ENCODE peak calls at places on chromosomes 3 and 15, in five cellular contexts. One of them, this sample, is unnamed.

GRCh38 chr3:155745795-155746550 is 1.1 kb upstream of the PLCH1 start:
- DNase-seq in mucosa of descending colon: peak
- DNase-seq in foreskin fibroblast: peak
- DNase-seq in adrenal gland: peak
- DNase-seq in lower lobe of right lung: peak
- DNase-seq in this sample: no peak

GRCh38 chr3:122357828-122358617 is 25.0 kb downstream of the MIX23 start:
- DNase-seq in mucosa of descending colon: no peak
- DNase-seq in foreskin fibroblast: no peak
- DNase-seq in adrenal gland: no peak
- DNase-seq in lower lobe of right lung: no peak
- DNase-seq in this sample: no peak

GRCh38 chr3:29695201-29695904 is 414.5 kb downstream of the RBMS3 start:
- DNase-seq in mucosa of descending colon: no peak
- DNase-seq in foreskin fibroblast: peak
- DNase-seq in adrenal gland: no peak
- DNase-seq in lower lobe of right lung: no peak
- DNase-seq in this sample: no peak

GRCh38 chr15:43249699-43250203 is 17.0 kb downstream of the TGM5 start:
- DNase-seq in mucosa of descending colon: no peak
- DNase-seq in foreskin fibroblast: peak
- DNase-seq in adrenal gland: no peak
- DNase-seq in lower lobe of right lung: no peak
- DNase-seq in this sample: no peak

GRCh38 chr3:63364495-63364894 is 86.4 kb downstream of the SYNPR start:
- DNase-seq in mucosa of descending colon: peak
- DNase-seq in foreskin fibroblast: peak
- DNase-seq in adrenal gland: no peak
- DNase-seq in lower lobe of right lung: no peak
- DNase-seq in this sample: no peak

GRCh38 chr3:40765884-40766283 is 241.1 kb downstream of the ZNF621 start:
- DNase-seq in mucosa of descending colon: no peak
- DNase-seq in foreskin fibroblast: no peak
- DNase-seq in adrenal gland: no peak
- DNase-seq in lower lobe of right lung: no peak
- DNase-seq in this sample: no peak

GRCh38 chr15:56205061-56205876 is 38.4 kb downstream of the RFX7 start:
- DNase-seq in mucosa of descending colon: no peak
- DNase-seq in foreskin fibroblast: peak
- DNase-seq in adrenal gland: no peak
- DNase-seq in lower lobe of right lung: no peak
- DNase-seq in this sample: no peak

GRCh38 chr3:105369501-105370371 is 3.0 kb downstream of the ALCAM start:
- DNase-seq in mucosa of descending colon: peak
- DNase-seq in foreskin fibroblast: peak
- DNase-seq in adrenal gland: peak
- DNase-seq in lower lobe of right lung: peak
- DNase-seq in this sample: peak

GRCh38 chr3:185216587-185216918 is 37.3 kb downstream of the EHHADH start:
- DNase-seq in mucosa of descending colon: no peak
- DNase-seq in foreskin fibroblast: peak
- DNase-seq in adrenal gland: peak
- DNase-seq in lower lobe of right lung: no peak
- DNase-seq in this sample: no peak

GRCh38 chr3:185221203-185221602 is 32.6 kb downstream of the EHHADH start:
- DNase-seq in mucosa of descending colon: no peak
- DNase-seq in foreskin fibroblast: no peak
- DNase-seq in adrenal gland: no peak
- DNase-seq in lower lobe of right lung: no peak
- DNase-seq in this sample: no peak

GRCh38 chr3:185210621-185211157 is 43.2 kb downstream of the EHHADH start:
- DNase-seq in mucosa of descending colon: no peak
- DNase-seq in foreskin fibroblast: no peak
- DNase-seq in adrenal gland: no peak
- DNase-seq in lower lobe of right lung: no peak
- DNase-seq in this sample: no peak

DNA sequence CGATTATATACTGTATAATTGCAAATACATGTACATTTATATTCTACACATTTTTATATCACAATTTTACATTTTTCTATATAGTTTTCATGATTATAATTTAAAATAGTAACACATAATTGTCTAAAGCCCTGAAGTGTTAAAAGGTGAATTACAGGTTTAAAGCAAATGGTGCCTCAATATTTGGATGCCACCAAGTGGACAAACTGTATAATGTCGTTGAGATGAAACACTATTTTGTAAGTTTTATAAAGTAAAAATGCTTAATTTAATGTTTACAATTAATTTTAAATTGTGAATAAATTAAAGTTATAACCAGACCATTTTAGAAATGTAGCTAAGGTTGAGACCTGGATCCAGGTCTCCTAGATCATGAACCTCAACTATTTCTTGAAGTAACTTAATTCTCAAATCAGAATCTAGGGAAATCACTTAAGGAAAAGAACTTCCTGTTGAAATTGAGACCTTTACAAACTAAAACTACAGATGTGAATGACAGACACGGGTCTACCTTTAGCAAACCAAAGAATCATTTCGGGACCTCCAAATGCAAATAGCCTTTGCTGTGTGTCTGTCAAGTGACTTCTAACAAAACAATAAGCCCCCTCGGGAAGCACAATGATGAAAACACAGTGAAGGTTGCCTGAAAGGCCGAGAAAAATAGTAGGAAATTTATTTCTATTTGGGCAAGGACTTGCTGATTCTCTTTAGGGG is 37.8 kb downstream of the EHHADH start:
- DNase-seq in mucosa of descending colon: no peak
- DNase-seq in foreskin fibroblast: peak
- DNase-seq in adrenal gland: no peak
- DNase-seq in lower lobe of right lung: no peak
- DNase-seq in this sample: no peak
- TF ChIP-seq CTCF in mucosa of descending colon: peak
- TF ChIP-seq CTCF in foreskin fibroblast: peak
- TF ChIP-seq CTCF in adrenal gland: peak
- TF ChIP-seq CTCF in lower lobe of right lung: peak
- TF ChIP-seq CTCF in this sample: peak

GRCh38 chr3:111733154-111733553 is 125.9 kb upstream of the PHLDB2 start:
- DNase-seq in mucosa of descending colon: peak
- DNase-seq in foreskin fibroblast: no peak
- DNase-seq in adrenal gland: no peak
- DNase-seq in lower lobe of right lung: no peak
- DNase-seq in this sample: peak

GRCh38 chr3:111733856-111734255 is 125.2 kb upstream of the PHLDB2 start:
- DNase-seq in mucosa of descending colon: no peak
- DNase-seq in foreskin fibroblast: no peak
- DNase-seq in adrenal gland: no peak
- DNase-seq in lower lobe of right lung: no peak
- DNase-seq in this sample: no peak

GRCh38 chr3:111734652-111735051 is 124.4 kb upstream of the PHLDB2 start:
- DNase-seq in mucosa of descending colon: no peak
- DNase-seq in foreskin fibroblast: no peak
- DNase-seq in adrenal gland: no peak
- DNase-seq in lower lobe of right lung: no peak
- DNase-seq in this sample: no peak

GRCh38 chr3:111730143-111730542 is 128.9 kb upstream of the PHLDB2 start:
- DNase-seq in mucosa of descending colon: no peak
- DNase-seq in foreskin fibroblast: no peak
- DNase-seq in adrenal gland: no peak
- DNase-seq in lower lobe of right lung: no peak
- DNase-seq in this sample: no peak

GRCh38 chr3:111732248-111732879 is 126.7 kb upstream of the PHLDB2 start:
- DNase-seq in mucosa of descending colon: peak
- DNase-seq in foreskin fibroblast: no peak
- DNase-seq in adrenal gland: no peak
- DNase-seq in lower lobe of right lung: no peak
- DNase-seq in this sample: peak
- H3K4me3 ChIP-seq in mucosa of descending colon: no peak
- H3K4me3 ChIP-seq in foreskin fibroblast: no peak
- H3K4me3 ChIP-seq in adrenal gland: no peak
- H3K4me3 ChIP-seq in lower lobe of right lung: peak
- H3K4me3 ChIP-seq in this sample: peak

GRCh38 chr3:51391075-51391565 is at the start of gene RBM15B:
- DNase-seq in mucosa of descending colon: peak
- DNase-seq in foreskin fibroblast: peak
- DNase-seq in adrenal gland: peak
- DNase-seq in lower lobe of right lung: peak
- DNase-seq in this sample: peak
- TF ChIP-seq CTCF in mucosa of descending colon: peak
- TF ChIP-seq CTCF in foreskin fibroblast: peak
- TF ChIP-seq CTCF in adrenal gland: no peak
- TF ChIP-seq CTCF in lower lobe of right lung: peak
- TF ChIP-seq CTCF in this sample: no peak

GRCh38 chr3:33821989-33822388 is 23.6 kb downstream of the PDCD6IP start:
- DNase-seq in mucosa of descending colon: no peak
- DNase-seq in foreskin fibroblast: no peak
- DNase-seq in adrenal gland: no peak
- DNase-seq in lower lobe of right lung: no peak
- DNase-seq in this sample: no peak

GRCh38 chr3:33826206-33826605 is 27.8 kb downstream of the PDCD6IP start:
- DNase-seq in mucosa of descending colon: no peak
- DNase-seq in foreskin fibroblast: peak
- DNase-seq in adrenal gland: no peak
- DNase-seq in lower lobe of right lung: no peak
- DNase-seq in this sample: no peak

GRCh38 chr3:33829720-33830119 is 31.3 kb downstream of the PDCD6IP start:
- DNase-seq in mucosa of descending colon: no peak
- DNase-seq in foreskin fibroblast: no peak
- DNase-seq in adrenal gland: no peak
- DNase-seq in lower lobe of right lung: no peak
- DNase-seq in this sample: no peak

GRCh38 chr3:33831053-33831452 is 32.6 kb downstream of the PDCD6IP start:
- DNase-seq in mucosa of descending colon: no peak
- DNase-seq in foreskin fibroblast: peak
- DNase-seq in adrenal gland: no peak
- DNase-seq in lower lobe of right lung: no peak
- DNase-seq in this sample: no peak

GRCh38 chr3:33826688-33827087 is 28.3 kb downstream of the PDCD6IP start:
- DNase-seq in mucosa of descending colon: no peak
- DNase-seq in foreskin fibroblast: peak
- DNase-seq in adrenal gland: no peak
- DNase-seq in lower lobe of right lung: no peak
- DNase-seq in this sample: no peak
- H3K4me3 ChIP-seq in mucosa of descending colon: no peak
- H3K4me3 ChIP-seq in foreskin fibroblast: no peak
- H3K4me3 ChIP-seq in adrenal gland: no peak
- H3K4me3 ChIP-seq in lower lobe of right lung: no peak
- H3K4me3 ChIP-seq in this sample: no peak

GRCh38 chr3:113557374-113557773 is 25.0 kb downstream of the SIDT1 start:
- DNase-seq in mucosa of descending colon: no peak
- DNase-seq in foreskin fibroblast: peak
- DNase-seq in adrenal gland: no peak
- DNase-seq in lower lobe of right lung: no peak
- DNase-seq in this sample: peak
- TF ChIP-seq CTCF in mucosa of descending colon: no peak
- TF ChIP-seq CTCF in foreskin fibroblast: no peak
- TF ChIP-seq CTCF in adrenal gland: no peak
- TF ChIP-seq CTCF in lower lobe of right lung: no peak
- TF ChIP-seq CTCF in this sample: no peak

This sample was measured in Caco-2.